ENCODE peak calls at places on chromosomes 1 and 21, in eight cellular contexts. B is LoVo; D is mesenchymal stem cell; J is hepatocyte; T is activated T-cell treated with anti-CD3 and anti-CD28 coated beads, Interleukin-2, amount 50 U/mL, for 72 hours; C is Caki2; X is small intestine; Y is RCC 7860. W is an unnamed sample.
A peak's percentile ranks its signal among the peaks of the same experiment; 100 is the strongest.

GRCh38 chr1:211638723-211639122 is 36.7 kb downstream of the NEK2 start:
- DNase-seq in B (no peak), Y (no peak), C (no peak), T (no peak), X (no peak), D (no peak), J (no peak), W (no peak)

GRCh38 chr21:42570841-42571387 is 57.3 kb downstream of the SLC37A1 start:
- DNase-seq in B (no peak), Y (no peak), J (no peak), T (no peak), X (peak; percentile 6), D (no peak), C (peak; percentile 71), W (peak; percentile 80)

GRCh38 chr1:234978397-234979291 is 150.0 kb downstream of the TOMM20 start:
- DNase-seq in C (peak; percentile 69), X (peak; percentile 97), J (peak; percentile 78), Y (peak; percentile 47), D (peak; percentile 91), T (peak; percentile 73), B (peak; percentile 82), W (peak; percentile 92)

GRCh38 chr1:34547043-34547674 is 207.7 kb upstream of the GJB5 start:
- DNase-seq in Y (no peak), X (no peak), C (no peak), T (no peak), J (peak; percentile 30), D (no peak), B (no peak), W (no peak)

GRCh38 chr1:211332839-211333238 is 6.2 kb downstream of the TRAF5 start:
- DNase-seq in D (peak; percentile 47), B (no peak), J (no peak), T (no peak), X (no peak), C (no peak), Y (no peak), W (no peak)

GRCh38 chr21:20739421-20739820 is 258.8 kb upstream of the NCAM2 start:
- DNase-seq in T (no peak), Y (no peak), C (no peak), J (no peak), D (no peak), X (no peak), B (no peak), W (no peak)

GRCh38 chr1:68166348-68166747 is 66.0 kb downstream of the WLS start:
- DNase-seq in C (no peak), T (no peak), Y (no peak), X (no peak), B (no peak), J (no peak), D (peak; percentile 24), W (no peak)

GRCh38 chr1:47608296-47608875 is 170.5 kb downstream of the FOXD2 start:
- DNase-seq in C (no peak), D (no peak), T (no peak), B (no peak), X (no peak), J (no peak), Y (no peak), W (peak; percentile 3)

GRCh38 chr1:53919675-53920066 is 25.7 kb downstream of the DIO1 start:
- DNase-seq in C (peak; percentile 34), T (peak; percentile 44), Y (peak; percentile 63), B (no peak), D (peak; percentile 26), J (no peak), X (no peak), W (no peak)

GRCh38 chr21:21688877-21689276 is 690.7 kb downstream of the NCAM2 start:
- DNase-seq in J (peak; percentile 27), X (no peak), B (no peak), D (peak; percentile 14), T (no peak), Y (no peak), C (no peak), W (no peak)

GRCh38 chr21:45413922-45414321 is 9.0 kb downstream of the COL18A1 start:
- DNase-seq in C (no peak), T (no peak), D (no peak), X (no peak), Y (no peak), B (no peak), J (peak; percentile 2), W (no peak)

W was measured in lower leg skin.